ENCODE peak calls at places on chromosomes 12 and 14, in four cellular contexts. Q is fibroblast of lung, V is testis, J is pancreas. B is an unnamed sample. For H3K27me3 and H3K9me3, the result is how much of the 10 kb centered on the place peaks cover.

GRCh38 chr14:102183922-102184677 is 44.4 kb downstream of the WDR20 start:
- DNase-seq in Q (no peak), V (no peak), J (no peak), B (no peak)

GRCh38 chr14:89702151-89702936 is 252.2 kb downstream of the EFCAB11 start:
- DNase-seq in Q (peak), V (peak), J (peak), B (peak)

GRCh38 chr12:9707864-9708808 is 24.8 kb downstream of the CLECL1 start:
- DNase-seq in Q (peak), V (peak), J (peak), B (peak)

GRCh38 chr12:57231276-57232021 is 1.9 kb downstream of the SHMT2 start:
- DNase-seq in Q (no peak), V (no peak), J (no peak), B (peak)

GRCh38 chr14:52939427-52939826 is 11.4 kb downstream of the FERMT2 start:
- DNase-seq in Q (no peak), V (no peak), J (no peak), B (no peak)

GRCh38 chr14:105050551-105050897 is 14.7 kb downstream of the GPR132 start:
- DNase-seq in Q (no peak), V (no peak), J (peak), B (no peak)

GRCh38 chr12:46386877-46387629 is 14.5 kb upstream of the SLC38A2 start:
- DNase-seq in Q (peak), V (no peak), J (no peak), B (peak)

GRCh38 chr14:38646391-38646790 is 390.5 kb upstream of the CLEC14A start:
- DNase-seq in Q (no peak), V (no peak), J (no peak), B (no peak)

GRCh38 chr12:80937391-80938238 is at the start of gene LIN7A:
- DNase-seq in Q (peak), V (peak), J (no peak), B (peak)

GRCh38 chr12:16258963-16259362 is 18.5 kb downstream of the SLC15A5 start:
- DNase-seq in Q (no peak), V (no peak), J (no peak), B (no peak)

GRCh38 chr12:121738340-121738858 is 25.8 kb downstream of the TMEM120B start:
- DNase-seq in Q (no peak), V (no peak), J (no peak), B (no peak)

GRCh38 chr12:49961993-49962764 is 507 bp downstream of the AQP5 start:
- DNase-seq in Q (no peak), V (no peak), J (no peak), B (no peak)
- H3K27me3 ChIP-seq in Q (half or more), V (under half), J (under half), B (under half)

DNA sequence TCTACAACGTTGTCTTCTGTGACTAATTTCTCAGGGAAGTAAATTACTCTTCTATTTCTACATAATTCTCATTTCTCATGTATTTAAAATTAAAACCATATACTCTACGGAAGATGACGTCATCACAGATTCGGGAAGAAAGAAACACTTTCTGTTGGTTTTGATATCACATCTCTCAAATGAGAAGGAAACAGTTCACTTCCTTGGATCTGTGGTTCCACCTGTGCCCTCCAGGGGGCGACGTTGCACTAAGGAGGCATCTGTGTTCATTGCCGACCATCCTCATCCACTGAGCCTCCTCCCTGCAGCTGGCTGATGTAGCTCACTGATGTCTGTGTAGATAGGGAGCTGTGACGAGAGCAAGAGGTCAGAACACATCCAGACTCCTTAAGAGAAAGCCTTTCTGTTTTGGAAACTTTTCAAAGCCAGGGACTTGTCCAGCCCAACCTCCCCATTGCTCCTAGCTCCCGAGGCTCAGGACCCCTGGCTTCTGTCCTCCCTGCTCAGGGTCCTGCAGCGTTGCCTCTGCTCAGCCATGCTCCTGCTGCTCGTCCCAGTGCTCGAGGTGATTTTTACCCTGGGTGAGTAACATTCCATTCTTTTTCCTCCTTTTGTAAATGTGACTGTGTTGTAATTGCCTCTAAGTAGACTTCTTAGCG is 172.7 kb upstream of the OR4E1 start:
- DNase-seq in Q (no peak), V (peak), J (no peak), B (no peak)
- H3K4me3 ChIP-seq in Q (no peak), V (no peak), J (no peak), B (no peak)

GRCh38 chr14:93195316-93195999 is 10.3 kb downstream of the LYSET start:
- DNase-seq in Q (no peak), V (no peak), J (no peak), B (no peak)
- H3K9me3 ChIP-seq in Q (under half), V (under half), J (under half), B (under half)

DNA sequence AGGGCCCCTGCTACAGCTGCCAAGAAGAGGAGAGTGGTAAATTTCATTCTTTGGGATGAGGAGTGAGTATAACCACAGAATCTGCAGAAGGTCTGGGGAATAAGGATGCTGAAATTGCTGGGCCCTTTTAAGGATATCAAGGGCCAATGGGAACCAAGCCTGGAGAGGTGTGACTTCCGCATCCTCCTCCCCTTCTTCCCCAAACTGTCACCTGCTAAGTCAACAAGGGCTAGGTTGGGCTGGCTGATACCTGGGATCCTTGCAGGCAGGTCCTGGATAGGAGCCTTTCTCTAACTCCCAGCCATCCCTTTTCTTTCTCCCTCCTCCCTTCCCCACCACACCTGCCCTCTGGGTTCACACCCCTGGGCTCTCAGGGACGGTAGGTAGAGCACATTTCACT is at the start of gene LACRT:
- DNase-seq in Q (no peak), V (no peak), J (no peak), B (no peak)
- H3K27me3 ChIP-seq in Q (under half), V (under half), J (under half), B (under half)

DNA sequence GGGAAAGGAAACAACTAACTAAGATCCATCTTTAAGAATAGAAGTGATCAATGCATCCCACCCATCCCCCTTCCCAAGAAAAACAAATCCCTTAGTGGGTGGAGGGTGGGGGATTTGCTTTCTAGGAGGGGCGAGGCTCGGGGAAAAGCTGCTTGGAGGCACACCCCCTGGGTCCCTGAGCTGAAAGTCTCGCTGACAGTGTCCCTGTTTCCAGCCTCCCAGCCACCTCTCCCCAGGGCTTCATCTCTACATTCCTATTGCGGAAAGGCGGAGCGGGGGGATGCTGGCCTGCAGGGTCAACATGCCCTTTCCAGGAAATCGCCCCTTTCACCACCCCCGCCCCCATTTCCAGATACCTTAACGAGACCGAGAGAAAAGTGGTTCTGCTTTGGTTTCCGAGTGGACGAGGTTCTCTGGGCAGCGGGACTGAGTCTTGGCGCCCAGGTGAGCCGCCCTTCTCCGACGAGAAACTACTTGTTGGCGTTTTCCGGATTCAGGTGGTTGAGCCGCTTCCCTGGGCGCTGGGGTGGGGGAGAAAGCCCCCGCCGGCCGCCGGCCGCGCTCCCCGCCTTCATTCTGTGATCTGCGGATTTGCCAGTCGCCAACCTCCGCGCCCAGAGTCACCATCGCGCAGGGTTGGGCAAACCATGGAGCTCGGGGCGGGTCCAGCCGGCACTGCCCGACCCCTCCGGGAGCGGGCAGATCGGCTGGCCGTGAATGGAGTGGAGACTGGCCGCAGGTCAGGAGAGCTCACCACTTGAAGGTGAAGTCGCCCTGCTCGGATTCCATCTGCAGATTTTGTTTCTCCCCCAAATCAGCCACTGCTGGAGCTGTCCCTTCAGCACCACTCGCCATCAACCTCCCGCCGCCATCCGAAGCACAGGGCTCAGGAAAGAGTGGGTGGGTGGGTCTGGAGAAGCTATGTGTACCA is 523 bp downstream of the KCNC2 start:
- DNase-seq in Q (peak), V (peak), J (no peak), B (peak)
- H3K4me3 ChIP-seq in Q (no peak), V (peak), J (no peak), B (no peak)

DNA sequence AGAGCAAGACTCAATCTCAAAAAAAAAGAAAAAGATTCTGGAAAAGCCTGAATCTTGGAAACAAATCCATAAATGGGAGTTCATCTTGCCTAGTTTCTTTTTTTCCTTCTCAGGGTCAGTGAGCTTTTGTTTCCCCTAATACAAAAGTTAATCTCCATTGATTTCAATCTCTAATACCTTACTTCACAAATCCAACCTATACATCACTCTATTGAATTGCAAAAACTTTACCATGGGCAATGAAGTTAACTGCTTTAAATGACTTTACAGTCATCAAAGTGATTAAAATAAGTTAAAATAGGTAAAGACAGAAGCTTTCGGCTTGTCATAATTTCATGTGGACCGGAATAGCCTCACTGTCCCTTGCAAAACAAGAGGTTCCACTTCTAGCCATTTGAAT is 1012.7 kb upstream of the SEL1L start:
- DNase-seq in Q (no peak), V (no peak), J (no peak), B (no peak)
- H3K9me3 ChIP-seq in Q (under half), V (under half), J (under half), B (under half)

DNA sequence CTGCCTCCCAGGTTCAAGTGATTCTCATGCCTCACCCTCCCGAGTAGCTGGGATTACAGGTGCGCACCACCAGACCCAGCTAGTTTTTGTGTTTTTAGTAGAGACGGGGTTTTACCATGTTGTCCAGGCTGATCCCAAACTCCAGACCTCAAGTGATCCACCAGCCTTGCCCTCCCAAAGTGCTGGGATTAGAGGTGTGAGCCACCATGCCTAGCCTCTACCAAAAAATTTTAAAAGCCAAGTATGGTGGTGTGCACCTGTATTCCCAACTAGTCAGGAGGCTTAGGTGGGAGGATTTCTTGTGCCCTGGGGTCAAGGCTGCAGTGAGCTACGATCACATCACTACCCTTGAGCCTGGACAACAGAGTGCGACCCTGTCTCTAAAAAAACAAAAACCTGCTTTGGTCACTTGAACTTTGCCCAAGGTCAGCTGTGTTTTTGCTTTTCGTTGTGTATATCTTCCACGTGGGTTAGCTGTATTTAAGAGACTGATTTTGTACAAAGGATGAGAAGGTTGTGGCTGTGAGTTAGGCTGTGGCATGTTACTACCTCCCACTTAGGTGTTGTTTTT is 12.7 kb downstream of the C12orf76 start:
- DNase-seq in Q (no peak), V (no peak), J (no peak), B (no peak)
- H3K27me3 ChIP-seq in Q (under half), V (under half), J (under half), B (under half)

DNA sequence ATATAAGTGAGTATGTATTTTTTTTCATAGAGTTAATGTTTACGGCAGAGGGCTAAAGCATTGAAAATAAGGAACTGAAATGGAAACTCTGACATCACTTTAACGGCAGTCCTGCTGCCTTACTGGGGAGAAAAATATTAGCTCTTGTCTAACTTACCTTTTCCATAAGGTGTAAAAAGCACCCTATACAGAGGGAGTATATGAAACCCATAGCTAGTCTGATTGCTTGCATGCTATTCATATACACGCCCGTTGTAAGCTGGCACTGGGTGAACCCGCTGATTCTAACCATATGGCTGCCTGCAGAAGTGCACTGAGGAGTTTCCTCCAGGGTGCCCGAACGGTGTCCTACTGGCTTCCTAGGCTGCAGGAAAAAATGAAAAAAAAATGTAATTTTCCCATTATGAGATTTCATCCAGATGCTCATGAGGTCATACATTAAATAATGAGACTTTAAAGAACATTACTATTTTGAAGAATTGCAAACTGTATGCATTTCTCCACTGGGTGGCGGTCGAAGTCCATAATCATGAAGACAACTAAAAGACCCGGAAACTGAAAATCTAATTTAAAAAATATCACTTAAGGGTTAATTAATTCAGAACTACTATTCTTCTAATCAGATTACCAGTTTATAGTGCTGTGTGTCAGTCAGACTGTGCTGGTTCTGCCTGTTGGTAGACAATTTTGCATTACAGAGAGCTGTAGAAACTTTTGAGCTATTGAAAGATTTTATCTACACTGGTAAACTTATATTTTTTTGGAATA is 144.7 kb downstream of the ALX1 start:
- DNase-seq in Q (peak), V (no peak), J (peak), B (no peak)
- H3K4me3 ChIP-seq in Q (no peak), V (no peak), J (no peak), B (no peak)

DNA sequence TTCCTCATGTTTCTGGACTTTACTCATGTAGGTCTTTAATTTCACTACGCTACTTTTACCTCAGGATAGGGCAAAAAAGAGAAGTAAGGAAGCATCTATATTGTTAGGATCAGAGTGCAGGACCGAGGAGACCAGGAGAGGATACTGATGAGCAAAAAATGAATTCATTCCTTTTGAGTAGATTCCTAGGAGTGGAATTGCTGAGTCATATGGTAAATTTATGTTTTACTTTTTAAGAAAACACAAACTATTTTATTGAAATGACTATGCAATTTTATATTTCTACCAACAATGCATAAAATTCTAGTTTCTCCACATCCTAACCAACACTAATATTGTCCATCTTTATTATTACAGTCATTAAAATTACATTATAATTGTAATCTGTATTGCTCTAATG is 50.8 kb upstream of the GARIN6 start:
- DNase-seq in Q (no peak), V (no peak), J (no peak), B (no peak)
- H3K9me3 ChIP-seq in Q (under half), V (under half), J (under half), B (under half)

GRCh38 chr14:48125654-48126053 is 450.2 kb upstream of the MDGA2 start:
- DNase-seq in Q (no peak), V (no peak), J (peak), B (no peak)
- H3K27me3 ChIP-seq in Q (under half), V (under half), J (under half), B (under half)

B was measured in right cardiac atrium.